ENCODE peak calls at places on chromosomes 7 and 10, in nine cellular contexts. M is transverse colon, T is kidney epithelial cell, B is heart left ventricle, I is aorta, V is SK-N-SH, S is cardiac muscle cell, Y is cardiac fibroblast, Z is tibial artery. O is an unnamed sample.

GRCh38 chr10:70711177-70711576 is 38.9 kb downstream of the ADAMTS14 start:
- DNase-seq in S (no peak), V (no peak), B (no peak), Z (no peak), M (no peak), T (no peak), I (no peak), Y (no peak), O (no peak)

GRCh38 chr7:134357486-134357885 is 40.8 kb upstream of the SLC35B4 start:
- DNase-seq in B (no peak), Y (no peak), Z (no peak), T (no peak), I (no peak), S (no peak), V (no peak), M (no peak), O (no peak)

GRCh38 chr7:49166441-49166840 is 242.1 kb downstream of the CDC14C start:
- DNase-seq in T (no peak), V (peak; percentile 1), M (no peak), Z (no peak), S (no peak), Y (no peak), B (no peak), I (no peak), O (no peak)

GRCh38 chr7:55502988-55503514 is 69.3 kb downstream of the VOPP1 start:
- DNase-seq in I (no peak), Y (no peak), T (no peak), Z (no peak), M (no peak), V (peak; percentile 68), S (peak; percentile 32), B (no peak), O (no peak)

GRCh38 chr10:119852822-119853221 is 19.8 kb downstream of the MCMBP start:
- DNase-seq in S (no peak), I (no peak), B (no peak), T (no peak), M (no peak), V (no peak), Z (no peak), Y (no peak), O (no peak)

GRCh38 chr7:102322202-102322715 is 34.0 kb downstream of the SPDYE6 start:
- DNase-seq in Z (peak; percentile 16), V (peak; percentile 35), B (no peak), I (no peak), T (no peak), Y (no peak), S (no peak), M (no peak), O (no peak)

GRCh38 chr10:6953131-6953834 is 373.2 kb upstream of the PRKCQ start:
- DNase-seq in Y (peak; percentile 2), I (no peak), M (no peak), B (no peak), S (no peak), V (no peak), Z (no peak), T (no peak), O (no peak)

GRCh38 chr7:77199008-77199966 is at the start of gene FGL2:
- DNase-seq in M (peak; percentile 75), B (peak; percentile 61), Z (peak; percentile 86), V (no peak), Y (peak; percentile 85), S (peak; percentile 33), T (no peak), I (peak; percentile 91), O (peak; percentile 54)

GRCh38 chr7:123571684-123572083 is 14.1 kb upstream of the NDUFA5 start:
- DNase-seq in Z (no peak), S (no peak), V (no peak), M (no peak), T (no peak), Y (no peak), B (no peak), I (no peak), O (no peak)

GRCh38 chr7:46651561-46652088 is 730.6 kb upstream of the IGFBP3 start:
- DNase-seq in Y (no peak), V (no peak), M (no peak), I (no peak), T (peak; percentile 63), B (no peak), S (peak; percentile 9), Z (no peak), O (no peak)

GRCh38 chr7:140219672-140220520 is 43.1 kb upstream of the KDM7A start:
- DNase-seq in S (no peak), V (no peak), M (no peak), B (no peak), Y (no peak), I (no peak), T (no peak), Z (no peak), O (no peak)

GRCh38 chr10:93115661-93116383 is 42.1 kb downstream of the CYP26A1 start:
- DNase-seq in Z (peak; percentile 72), V (peak; percentile 69), Y (peak; percentile 60), B (peak; percentile 55), I (peak; percentile 86), S (peak; percentile 64), T (no peak), M (peak; percentile 75), O (peak; percentile 73)

GRCh38 chr10:32156031-32156495 is 99.8 kb upstream of the KIF5B start:
- DNase-seq in M (no peak), S (no peak), Y (no peak), V (no peak), B (no peak), Z (no peak), T (no peak), I (no peak), O (no peak)

GRCh38 chr7:44290250-44290616 is 35.2 kb downstream of the CAMK2B start:
- DNase-seq in T (no peak), M (peak; percentile 3), Z (peak; percentile 48), B (peak; percentile 4), S (no peak), Y (no peak), V (peak; percentile 73), I (peak; percentile 51), O (no peak)

GRCh38 chr7:115548756-115549155 is 481.8 kb downstream of the TFEC start:
- DNase-seq in B (no peak), S (no peak), M (no peak), V (no peak), I (no peak), Y (no peak), T (peak; percentile 1), Z (no peak), O (no peak)

GRCh38 chr10:81127931-81128330 is 590.2 kb downstream of the SH2D4B start:
- DNase-seq in V (no peak), Y (no peak), Z (no peak), T (peak; percentile 55), M (no peak), S (no peak), I (no peak), B (no peak), O (no peak)

DNA sequence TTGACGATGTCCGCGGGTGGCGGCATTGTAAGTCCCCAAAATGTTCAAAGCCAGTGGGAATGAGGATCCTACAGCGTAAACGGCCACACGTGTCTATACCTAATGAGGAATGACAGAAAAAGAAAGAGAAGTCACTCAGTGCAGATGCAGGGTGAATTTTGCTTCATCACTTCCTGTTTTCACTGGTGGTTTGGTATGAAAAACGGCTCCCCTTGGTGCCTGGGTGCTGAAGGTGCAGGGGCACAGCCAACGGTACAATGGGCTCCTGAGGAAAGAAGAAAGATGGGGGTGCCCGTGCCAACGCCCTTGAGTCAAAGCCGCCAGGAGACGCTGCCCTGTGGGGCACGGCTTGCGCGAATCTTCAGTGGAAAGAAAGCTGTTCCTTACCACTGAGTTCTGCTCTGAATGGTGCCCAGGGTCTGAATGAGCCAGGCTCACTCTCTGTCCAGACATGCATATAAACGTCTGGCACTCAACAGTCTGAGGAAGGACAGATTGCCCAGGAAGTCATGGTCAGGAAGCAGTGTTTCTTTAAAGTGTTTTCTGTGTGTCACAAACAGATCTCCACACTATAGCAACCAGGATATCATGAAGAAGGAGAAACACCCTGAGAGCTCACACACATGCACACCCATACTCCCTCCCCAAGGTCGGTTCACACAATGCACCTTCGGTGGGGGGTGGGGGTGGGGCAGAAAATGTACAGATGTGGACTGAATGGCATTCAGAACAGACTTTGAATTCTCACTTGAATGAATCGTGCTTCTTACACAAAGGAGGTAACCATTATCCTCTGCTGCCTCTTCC is 105.8 kb downstream of the ELMO1 start:
- DNase-seq in Y (no peak), M (peak; percentile 51), I (no peak), S (no peak), V (peak; percentile 66), B (no peak), Z (no peak), T (no peak), O (peak; percentile 20)
- H3K4me3 ChIP-seq in Y (no peak overlapping the region), M (no peak overlapping the region), I (no peak overlapping the region), S (no peak overlapping the region), V (no peak overlapping the region), B (peak overlapping the region; percentile 1), Z (no peak overlapping the region), T (no peak overlapping the region), O (no peak overlapping the region)

GRCh38 chr7:76165106-76165972 is 36.4 kb upstream of the SRRM3 start:
- DNase-seq in Z (peak; percentile 50), Y (no peak), S (no peak), V (no peak), M (no peak), B (no peak), T (no peak), I (no peak), O (no peak)

GRCh38 chr7:76166404-76167255 is 35.1 kb upstream of the SRRM3 start:
- DNase-seq in V (peak; percentile 99), S (peak; percentile 98), Z (peak; percentile 98), I (peak; percentile 99), M (peak; percentile 98), T (peak; percentile 69), Y (peak; percentile 97), B (peak; percentile 97), O (peak; percentile 96)

DNA sequence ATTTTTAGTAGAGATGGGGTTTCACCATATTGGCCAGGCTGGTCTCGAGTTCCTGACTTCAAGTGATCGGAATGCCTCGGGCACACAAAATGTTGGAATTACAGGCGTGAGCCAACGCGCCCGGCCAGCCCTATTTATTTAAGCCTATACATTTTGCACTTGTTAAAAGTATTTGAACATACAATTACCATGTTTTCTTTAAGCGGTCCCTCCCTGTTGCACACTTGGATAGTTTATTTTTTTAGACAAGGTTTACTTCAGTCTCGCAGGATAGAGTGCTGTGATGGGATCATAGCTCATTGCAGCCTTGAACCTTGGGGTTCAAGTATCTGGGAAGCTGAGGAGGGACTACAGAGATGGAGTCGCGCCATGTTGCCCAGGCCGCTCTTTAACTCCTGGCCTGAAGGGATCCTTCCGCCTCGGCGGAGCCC is 35.7 kb upstream of the SRRM3 start:
- DNase-seq in Y (no peak), B (no peak), M (no peak), V (no peak), S (no peak), I (no peak), Z (no peak), T (no peak), O (no peak)
- H3K4me3 ChIP-seq in Y (peak overlapping the region; percentile 32), B (peak overlapping the region; percentile 78), M (peak overlapping the region; percentile 51), V (peak overlapping the region; percentile 69), S (peak overlapping the region; percentile 40), I (no peak overlapping the region), Z (peak overlapping the region; percentile 65), T (peak overlapping the region; percentile 50), O (peak overlapping the region; percentile 21)

GRCh38 chr10:129032626-129033353 is 434.3 kb upstream of the MGMT start:
- DNase-seq in M (no peak), V (no peak), S (no peak), B (no peak), Z (no peak), T (no peak), Y (no peak), I (no peak), O (no peak)
- H3K4me3 ChIP-seq in M (no peak overlapping the region), V (no peak overlapping the region), S (no peak overlapping the region), B (no peak overlapping the region), Z (no peak overlapping the region), T (no peak overlapping the region), Y (no peak overlapping the region), I (no peak overlapping the region), O (no peak overlapping the region)

GRCh38 chr10:103555321-103555649 is 61.8 kb downstream of the NEURL1 start:
- DNase-seq in Y (no peak), I (no peak), T (no peak), B (no peak), M (no peak), S (no peak), V (no peak), Z (no peak), O (peak; percentile 76)
- H3K4me3 ChIP-seq in Y (no peak overlapping the region), I (peak overlapping the region; percentile 8), T (peak overlapping the region; percentile 23), B (peak overlapping the region; percentile 58), M (peak overlapping the region; percentile 25), S (peak overlapping the region; percentile 41), V (peak overlapping the region; percentile 41), Z (peak overlapping the region; percentile 60), O (peak overlapping the region; percentile 28)

O was measured in pancreas.